ENCODE peak calls at places on chromosomes 11 and 22, in four cellular contexts. One of them, this sample, is unnamed. For H3K9me3, the result is how much of the 10 kb centered on the place peaks cover.

GRCh38 chr11:61354208-61354607 is 7.5 kb downstream of the CYB561A3 start:
- DNase-seq in fibroblast of lung: no peak
- DNase-seq in gastrocnemius medialis: no peak
- DNase-seq in PC-9: no peak
- DNase-seq in this sample: no peak

GRCh38 chr11:77879218-77879617 is 58.3 kb downstream of the AAMDC start:
- DNase-seq in PC-9: peak
- DNase-seq in fibroblast of lung: peak
- DNase-seq in gastrocnemius medialis: peak
- DNase-seq in this sample: no peak

GRCh38 chr11:2940166-2940929 is 11.1 kb upstream of the PHLDA2 start:
- DNase-seq in PC-9: peak
- DNase-seq in fibroblast of lung: no peak
- DNase-seq in gastrocnemius medialis: peak
- DNase-seq in this sample: no peak

GRCh38 chr11:59719556-59719955 is 5.9 kb upstream of the OR10V1 start:
- DNase-seq in fibroblast of lung: no peak
- DNase-seq in gastrocnemius medialis: no peak
- DNase-seq in PC-9: no peak
- DNase-seq in this sample: no peak

GRCh38 chr11:76686261-76687079 is 15.9 kb upstream of the LRRC32 start:
- DNase-seq in gastrocnemius medialis: no peak
- DNase-seq in PC-9: no peak
- DNase-seq in fibroblast of lung: no peak
- DNase-seq in this sample: no peak

GRCh38 chr11:19980957-19981669 is 179.2 kb downstream of the DBX1 start:
- DNase-seq in PC-9: peak
- DNase-seq in gastrocnemius medialis: no peak
- DNase-seq in fibroblast of lung: peak
- DNase-seq in this sample: no peak

GRCh38 chr11:61281581-61282250 is 13.4 kb downstream of the VWCE start:
- DNase-seq in fibroblast of lung: peak
- DNase-seq in PC-9: no peak
- DNase-seq in gastrocnemius medialis: no peak
- DNase-seq in this sample: no peak

GRCh38 chr22:37804886-37805857 is 2.6 kb upstream of the GCAT start:
- DNase-seq in fibroblast of lung: peak
- DNase-seq in PC-9: peak
- DNase-seq in gastrocnemius medialis: peak
- DNase-seq in this sample: peak

GRCh38 chr11:111815489-111815888 is 49.3 kb upstream of the PPP2R1B start:
- DNase-seq in fibroblast of lung: peak
- DNase-seq in gastrocnemius medialis: no peak
- DNase-seq in PC-9: no peak
- DNase-seq in this sample: no peak

GRCh38 chr22:17228725-17229126 is 9.5 kb upstream of the ADA2 start:
- DNase-seq in gastrocnemius medialis: no peak
- DNase-seq in fibroblast of lung: no peak
- DNase-seq in PC-9: no peak
- DNase-seq in this sample: no peak

DNA sequence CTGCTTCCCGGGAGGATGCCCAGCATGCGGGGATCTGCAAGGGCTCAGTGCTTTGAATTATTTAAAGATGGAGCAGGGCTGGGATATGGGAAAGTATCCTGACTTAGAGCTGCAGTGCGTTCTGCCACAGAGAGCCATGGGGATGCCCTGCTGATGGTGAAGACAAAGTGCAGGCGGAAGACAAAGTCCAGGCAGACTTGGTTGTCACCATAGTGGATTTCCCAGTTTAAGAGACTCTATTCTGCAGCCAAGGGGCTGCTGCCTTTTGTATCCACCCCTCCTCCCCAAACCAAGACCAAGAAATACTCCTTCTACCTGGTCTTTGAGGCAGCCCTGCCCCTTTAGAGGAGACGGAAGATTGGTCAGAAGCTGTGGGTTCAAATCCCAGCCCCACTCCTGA is 1035.1 kb downstream of the TBC1D22A start:
- DNase-seq in fibroblast of lung: no peak
- DNase-seq in PC-9: no peak
- DNase-seq in gastrocnemius medialis: no peak
- DNase-seq in this sample: no peak
- H3K9me3 ChIP-seq in fibroblast of lung: under half
- H3K9me3 ChIP-seq in PC-9: under half
- H3K9me3 ChIP-seq in gastrocnemius medialis: under half
- H3K9me3 ChIP-seq in this sample: under half

GRCh38 chr11:133821776-133822175 is 23.5 kb downstream of the SPATA19 start:
- DNase-seq in PC-9: no peak
- DNase-seq in gastrocnemius medialis: no peak
- DNase-seq in fibroblast of lung: peak
- DNase-seq in this sample: no peak
- H3K9me3 ChIP-seq in PC-9: under half
- H3K9me3 ChIP-seq in gastrocnemius medialis: under half
- H3K9me3 ChIP-seq in fibroblast of lung: under half
- H3K9me3 ChIP-seq in this sample: under half

DNA sequence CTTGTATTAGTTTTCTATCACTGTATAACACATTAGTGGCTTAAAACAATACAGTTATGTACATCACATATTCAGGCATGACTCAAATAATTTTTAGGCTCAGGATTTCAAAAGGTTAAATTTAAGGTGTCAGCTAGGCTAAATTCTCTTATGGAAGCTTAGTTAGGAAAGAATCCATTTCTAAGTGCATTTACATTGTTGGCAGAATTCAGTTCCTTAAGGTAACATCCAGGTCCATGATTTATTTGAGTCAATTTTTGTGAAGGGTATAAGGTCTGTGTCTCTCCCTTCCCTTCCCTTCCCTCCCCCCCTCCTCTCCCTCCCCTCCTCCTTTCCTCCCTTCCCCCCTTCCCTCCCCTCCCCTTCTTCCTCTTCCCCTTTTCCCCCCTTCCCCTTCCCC is 399.0 kb upstream of the CNTN5 start:
- DNase-seq in fibroblast of lung: no peak
- DNase-seq in gastrocnemius medialis: no peak
- DNase-seq in PC-9: no peak
- DNase-seq in this sample: no peak
- H3K9me3 ChIP-seq in fibroblast of lung: under half
- H3K9me3 ChIP-seq in gastrocnemius medialis: under half
- H3K9me3 ChIP-seq in PC-9: under half
- H3K9me3 ChIP-seq in this sample: under half

GRCh38 chr11:70489276-70489675 is 90.9 kb downstream of the CTTN start:
- DNase-seq in fibroblast of lung: no peak
- DNase-seq in PC-9: no peak
- DNase-seq in gastrocnemius medialis: no peak
- DNase-seq in this sample: no peak
- H3K9me3 ChIP-seq in fibroblast of lung: under half
- H3K9me3 ChIP-seq in PC-9: under half
- H3K9me3 ChIP-seq in gastrocnemius medialis: under half
- H3K9me3 ChIP-seq in this sample: under half

GRCh38 chr11:1419811-1420210 is 30.1 kb downstream of the BRSK2 start:
- DNase-seq in PC-9: no peak
- DNase-seq in fibroblast of lung: no peak
- DNase-seq in gastrocnemius medialis: no peak
- DNase-seq in this sample: no peak
- H3K9me3 ChIP-seq in PC-9: under half
- H3K9me3 ChIP-seq in fibroblast of lung: under half
- H3K9me3 ChIP-seq in gastrocnemius medialis: under half
- H3K9me3 ChIP-seq in this sample: under half

DNA sequence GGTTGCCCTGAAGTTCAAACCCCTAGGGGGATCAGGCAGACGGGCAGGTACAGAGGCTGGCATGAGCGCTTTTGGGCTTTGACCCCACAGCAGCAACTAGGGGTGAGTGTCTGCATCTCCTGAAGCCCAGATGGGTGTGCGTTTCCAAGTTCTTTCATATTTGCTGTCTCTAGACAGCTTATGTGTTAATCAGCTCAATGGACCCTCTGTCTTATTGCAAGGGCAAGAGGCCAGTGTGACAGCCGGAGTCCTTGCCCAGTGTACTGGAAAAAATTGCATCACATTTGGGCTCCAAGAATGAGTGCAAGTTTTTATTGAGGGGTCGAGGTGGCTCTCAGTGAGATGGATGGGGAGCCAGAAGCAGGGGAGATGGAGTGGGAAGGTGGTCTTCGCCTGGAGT is 1863.7 kb upstream of the RAG2 start:
- DNase-seq in PC-9: no peak
- DNase-seq in fibroblast of lung: no peak
- DNase-seq in gastrocnemius medialis: no peak
- DNase-seq in this sample: no peak
- H3K9me3 ChIP-seq in PC-9: under half
- H3K9me3 ChIP-seq in fibroblast of lung: under half
- H3K9me3 ChIP-seq in gastrocnemius medialis: under half
- H3K9me3 ChIP-seq in this sample: under half

GRCh38 chr11:130338667-130339066 is 23.9 kb upstream of the ZBTB44 start:
- DNase-seq in PC-9: no peak
- DNase-seq in fibroblast of lung: no peak
- DNase-seq in gastrocnemius medialis: no peak
- DNase-seq in this sample: no peak

GRCh38 chr11:130340671-130341319 is 26.1 kb upstream of the ZBTB44 start:
- DNase-seq in gastrocnemius medialis: no peak
- DNase-seq in PC-9: no peak
- DNase-seq in fibroblast of lung: no peak
- DNase-seq in this sample: no peak

DNA sequence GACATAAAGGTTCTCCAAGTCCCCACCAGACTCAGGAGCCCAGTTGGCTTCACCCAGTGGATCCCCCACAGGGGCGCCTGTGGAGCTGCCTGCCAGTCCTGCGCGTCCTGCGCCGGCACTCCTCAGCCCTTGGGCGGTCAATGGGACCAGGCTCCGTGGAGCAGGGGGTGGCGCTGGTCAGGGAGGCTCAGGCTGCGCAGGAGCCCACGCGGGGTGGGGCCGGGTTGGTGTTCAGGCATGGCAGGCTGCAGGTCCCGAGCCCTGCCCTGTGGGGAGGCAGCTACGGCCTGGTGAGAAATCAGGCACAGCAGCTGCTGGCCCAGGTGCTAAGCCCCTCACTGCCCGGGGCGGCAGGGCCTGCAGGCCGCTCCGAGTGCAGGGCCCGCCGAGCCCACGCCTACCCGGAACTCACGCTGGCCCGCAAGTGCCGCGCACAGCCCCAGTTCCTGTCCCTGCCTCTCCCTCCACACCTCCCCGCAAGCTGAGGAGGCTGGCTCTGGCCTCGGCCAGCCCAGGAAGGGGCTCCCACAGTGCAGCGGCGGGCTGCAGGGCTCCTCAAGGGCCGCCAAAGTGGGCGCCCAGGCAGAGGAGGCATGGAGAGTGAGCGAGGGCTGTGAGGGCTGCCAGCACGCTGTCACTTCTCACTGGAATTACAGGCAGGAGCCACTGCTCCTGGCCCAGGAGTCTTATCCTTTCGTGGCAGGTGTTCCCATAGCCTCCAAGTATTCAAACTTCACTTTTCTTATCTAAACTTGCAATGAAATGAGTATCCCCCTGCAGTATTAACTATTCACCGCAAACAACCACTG is 22.8 kb upstream of the ZBTB44 start:
- DNase-seq in gastrocnemius medialis: no peak
- DNase-seq in PC-9: no peak
- DNase-seq in fibroblast of lung: no peak
- DNase-seq in this sample: no peak
- H3K9me3 ChIP-seq in gastrocnemius medialis: under half
- H3K9me3 ChIP-seq in PC-9: under half
- H3K9me3 ChIP-seq in fibroblast of lung: under half
- H3K9me3 ChIP-seq in this sample: under half

DNA sequence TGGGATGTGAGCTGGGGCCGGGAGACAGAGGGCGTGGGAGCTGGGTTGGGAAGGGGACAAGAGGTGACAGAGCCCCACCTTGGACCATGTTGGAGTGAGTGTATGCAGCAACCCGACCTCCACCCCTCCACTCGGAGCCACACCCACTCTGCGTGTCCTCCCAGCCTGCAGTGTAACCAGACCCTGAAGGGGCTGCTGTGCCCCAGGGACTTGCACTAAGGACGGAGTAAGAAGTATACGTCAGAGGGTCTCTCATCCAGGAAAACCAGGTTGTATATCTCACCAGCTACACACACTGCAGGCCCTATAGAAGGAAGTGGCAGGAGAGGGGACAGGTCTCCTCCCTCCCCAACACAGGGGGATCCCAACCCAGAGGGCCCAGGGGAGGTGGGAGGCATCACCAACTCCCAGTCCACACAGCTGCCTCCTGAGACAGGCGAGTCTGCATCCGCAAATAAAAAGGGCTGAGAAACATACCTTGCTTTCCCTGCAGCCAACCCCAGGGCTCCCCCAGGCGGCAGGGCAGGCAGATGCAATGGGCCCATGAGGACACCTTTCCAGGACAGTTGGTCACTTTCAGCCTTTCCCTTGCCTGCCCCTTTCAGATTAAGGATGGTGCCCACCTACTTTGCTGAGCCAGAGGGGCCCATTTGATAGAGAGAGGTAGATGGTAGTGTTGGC is 180.2 kb downstream of the BRD1 start:
- DNase-seq in fibroblast of lung: no peak
- DNase-seq in PC-9: no peak
- DNase-seq in gastrocnemius medialis: no peak
- DNase-seq in this sample: no peak
- H3K9me3 ChIP-seq in fibroblast of lung: under half
- H3K9me3 ChIP-seq in PC-9: under half
- H3K9me3 ChIP-seq in gastrocnemius medialis: under half
- H3K9me3 ChIP-seq in this sample: under half

DNA sequence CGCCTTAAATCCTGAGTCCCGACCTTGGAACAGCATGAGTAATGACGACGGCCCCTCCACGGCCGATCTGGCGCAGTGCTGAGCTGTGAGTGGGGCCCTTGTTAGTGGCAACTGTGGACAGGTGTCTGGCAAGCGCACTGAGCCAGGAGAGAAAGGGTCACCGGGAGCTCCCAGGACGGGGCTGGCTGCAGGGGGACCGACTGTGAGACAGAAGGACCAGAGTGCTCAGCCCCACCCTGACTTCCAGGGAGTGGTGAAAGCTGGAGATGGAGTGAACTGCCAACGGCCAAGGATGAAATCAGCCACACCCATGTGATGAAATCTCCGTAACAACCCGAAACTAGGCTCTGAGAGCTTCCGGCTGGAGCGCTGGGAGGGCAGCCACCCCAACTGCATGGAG is 228.6 kb downstream of the BRD1 start:
- DNase-seq in gastrocnemius medialis: peak
- DNase-seq in fibroblast of lung: no peak
- DNase-seq in PC-9: no peak
- DNase-seq in this sample: no peak
- H3K9me3 ChIP-seq in gastrocnemius medialis: under half
- H3K9me3 ChIP-seq in fibroblast of lung: under half
- H3K9me3 ChIP-seq in PC-9: under half
- H3K9me3 ChIP-seq in this sample: under half

This sample was measured in T-helper 17 cell.